ENCODE peak calls at places on chromosomes 5 and 9, in eight cellular contexts. One of them, this sample, is unnamed.

GRCh38 chr9:8539681-8540197 is 740.2 kb upstream of the DMAC1 start:
- DNase-seq in naive thymus-derived CD8-positive, alpha-beta T cell: no peak
- DNase-seq in A172: no peak
- DNase-seq in NCI-H460: no peak
- DNase-seq in fibroblast of lung: no peak
- DNase-seq in NCI-H345: no peak
- DNase-seq in T-helper 9 cell: no peak
- DNase-seq in endothelial cell: no peak
- DNase-seq in this sample: no peak

GRCh38 chr5:34604119-34604675 is 51.9 kb upstream of the RAI14 start:
- DNase-seq in naive thymus-derived CD8-positive, alpha-beta T cell: no peak
- DNase-seq in A172: peak
- DNase-seq in NCI-H460: no peak
- DNase-seq in fibroblast of lung: no peak
- DNase-seq in NCI-H345: no peak
- DNase-seq in T-helper 9 cell: no peak
- DNase-seq in endothelial cell: no peak
- DNase-seq in this sample: no peak

GRCh38 chr5:113092683-113093082 is 116.1 kb downstream of the DCP2 start:
- DNase-seq in naive thymus-derived CD8-positive, alpha-beta T cell: no peak
- DNase-seq in A172: no peak
- DNase-seq in NCI-H460: no peak
- DNase-seq in fibroblast of lung: no peak
- DNase-seq in NCI-H345: no peak
- DNase-seq in T-helper 9 cell: no peak
- DNase-seq in endothelial cell: no peak
- DNase-seq in this sample: peak

GRCh38 chr9:116632990-116633441 is 54.1 kb upstream of the TRIM32 start:
- DNase-seq in naive thymus-derived CD8-positive, alpha-beta T cell: no peak
- DNase-seq in A172: peak
- DNase-seq in NCI-H460: no peak
- DNase-seq in fibroblast of lung: peak
- DNase-seq in NCI-H345: no peak
- DNase-seq in T-helper 9 cell: no peak
- DNase-seq in endothelial cell: no peak
- DNase-seq in this sample: peak

GRCh38 chr5:78778538-78778937 is 130.0 kb upstream of the LHFPL2 start:
- DNase-seq in naive thymus-derived CD8-positive, alpha-beta T cell: no peak
- DNase-seq in A172: peak
- DNase-seq in NCI-H460: no peak
- DNase-seq in fibroblast of lung: peak
- DNase-seq in NCI-H345: no peak
- DNase-seq in T-helper 9 cell: no peak
- DNase-seq in endothelial cell: no peak
- DNase-seq in this sample: peak

GRCh38 chr5:61516946-61517345 is 184.9 kb downstream of the ZSWIM6 start:
- DNase-seq in naive thymus-derived CD8-positive, alpha-beta T cell: no peak
- DNase-seq in A172: no peak
- DNase-seq in NCI-H460: no peak
- DNase-seq in fibroblast of lung: no peak
- DNase-seq in NCI-H345: no peak
- DNase-seq in T-helper 9 cell: no peak
- DNase-seq in endothelial cell: no peak
- DNase-seq in this sample: no peak

GRCh38 chr5:143106175-143106574 is 297.3 kb downstream of the NR3C1 start:
- DNase-seq in naive thymus-derived CD8-positive, alpha-beta T cell: no peak
- DNase-seq in A172: peak
- DNase-seq in NCI-H460: peak
- DNase-seq in fibroblast of lung: peak
- DNase-seq in NCI-H345: peak
- DNase-seq in T-helper 9 cell: no peak
- DNase-seq in endothelial cell: peak
- DNase-seq in this sample: peak

GRCh38 chr9:96885424-96885823 is 31.1 kb upstream of the ZNF782 start:
- DNase-seq in naive thymus-derived CD8-positive, alpha-beta T cell: no peak
- DNase-seq in A172: no peak
- DNase-seq in NCI-H460: no peak
- DNase-seq in fibroblast of lung: no peak
- DNase-seq in NCI-H345: no peak
- DNase-seq in T-helper 9 cell: no peak
- DNase-seq in endothelial cell: no peak
- DNase-seq in this sample: no peak

GRCh38 chr5:169099801-169100734 is 200.9 kb downstream of the SLIT3 start:
- DNase-seq in naive thymus-derived CD8-positive, alpha-beta T cell: no peak
- DNase-seq in A172: peak
- DNase-seq in NCI-H460: no peak
- DNase-seq in fibroblast of lung: no peak
- DNase-seq in NCI-H345: no peak
- DNase-seq in T-helper 9 cell: no peak
- DNase-seq in endothelial cell: no peak
- DNase-seq in this sample: peak

GRCh38 chr5:6604946-6605345 is 27.9 kb downstream of the NSUN2 start:
- DNase-seq in naive thymus-derived CD8-positive, alpha-beta T cell: no peak
- DNase-seq in A172: no peak
- DNase-seq in NCI-H460: no peak
- DNase-seq in fibroblast of lung: no peak
- DNase-seq in NCI-H345: no peak
- DNase-seq in T-helper 9 cell: no peak
- DNase-seq in endothelial cell: no peak
- DNase-seq in this sample: no peak

GRCh38 chr5:136058031-136058971 is 29.5 kb downstream of the TGFBI start:
- DNase-seq in naive thymus-derived CD8-positive, alpha-beta T cell: no peak
- DNase-seq in A172: peak
- DNase-seq in NCI-H460: peak
- DNase-seq in fibroblast of lung: peak
- DNase-seq in NCI-H345: peak
- DNase-seq in T-helper 9 cell: no peak
- DNase-seq in endothelial cell: peak
- DNase-seq in this sample: peak

GRCh38 chr5:151264113-151264512 is 11.1 kb downstream of the GM2A start:
- DNase-seq in naive thymus-derived CD8-positive, alpha-beta T cell: no peak
- DNase-seq in A172: peak
- DNase-seq in NCI-H460: no peak
- DNase-seq in fibroblast of lung: peak
- DNase-seq in NCI-H345: no peak
- DNase-seq in T-helper 9 cell: no peak
- DNase-seq in endothelial cell: no peak
- DNase-seq in this sample: peak

GRCh38 chr9:113734826-113735225 is 141.3 kb upstream of the ZNF618 start:
- DNase-seq in naive thymus-derived CD8-positive, alpha-beta T cell: no peak
- DNase-seq in A172: no peak
- DNase-seq in NCI-H460: no peak
- DNase-seq in fibroblast of lung: no peak
- DNase-seq in NCI-H345: no peak
- DNase-seq in T-helper 9 cell: no peak
- DNase-seq in endothelial cell: no peak
- DNase-seq in this sample: no peak

GRCh38 chr5:140202610-140203009 is 27.6 kb downstream of the CYSTM1 start:
- DNase-seq in naive thymus-derived CD8-positive, alpha-beta T cell: no peak
- DNase-seq in A172: no peak
- DNase-seq in NCI-H460: no peak
- DNase-seq in fibroblast of lung: no peak
- DNase-seq in NCI-H345: no peak
- DNase-seq in T-helper 9 cell: no peak
- DNase-seq in endothelial cell: no peak
- DNase-seq in this sample: no peak

GRCh38 chr5:6506631-6507030 is 58.0 kb downstream of the UBE2QL1 start:
- DNase-seq in naive thymus-derived CD8-positive, alpha-beta T cell: no peak
- DNase-seq in A172: no peak
- DNase-seq in NCI-H460: no peak
- DNase-seq in fibroblast of lung: no peak
- DNase-seq in NCI-H345: no peak
- DNase-seq in T-helper 9 cell: no peak
- DNase-seq in endothelial cell: no peak
- DNase-seq in this sample: no peak

GRCh38 chr9:70411930-70412677 is 2.4 kb downstream of the KLF9 start:
- DNase-seq in naive thymus-derived CD8-positive, alpha-beta T cell: peak
- DNase-seq in A172: peak
- DNase-seq in NCI-H460: no peak
- DNase-seq in fibroblast of lung: peak
- DNase-seq in NCI-H345: no peak
- DNase-seq in T-helper 9 cell: peak
- DNase-seq in endothelial cell: no peak
- DNase-seq in this sample: peak

GRCh38 chr9:20492772-20493171 is 129.5 kb downstream of the MLLT3 start:
- DNase-seq in naive thymus-derived CD8-positive, alpha-beta T cell: no peak
- DNase-seq in A172: no peak
- DNase-seq in NCI-H460: no peak
- DNase-seq in fibroblast of lung: no peak
- DNase-seq in NCI-H345: no peak
- DNase-seq in T-helper 9 cell: no peak
- DNase-seq in endothelial cell: no peak
- DNase-seq in this sample: no peak

GRCh38 chr9:93649610-93650261 is 73.4 kb downstream of the PHF2 start:
- DNase-seq in naive thymus-derived CD8-positive, alpha-beta T cell: peak
- DNase-seq in A172: no peak
- DNase-seq in NCI-H460: no peak
- DNase-seq in fibroblast of lung: no peak
- DNase-seq in NCI-H345: no peak
- DNase-seq in T-helper 9 cell: no peak
- DNase-seq in endothelial cell: no peak
- DNase-seq in this sample: no peak

GRCh38 chr5:24606974-24607373 is 37.8 kb downstream of the CDH10 start:
- DNase-seq in naive thymus-derived CD8-positive, alpha-beta T cell: no peak
- DNase-seq in A172: no peak
- DNase-seq in NCI-H460: no peak
- DNase-seq in fibroblast of lung: no peak
- DNase-seq in NCI-H345: no peak
- DNase-seq in T-helper 9 cell: no peak
- DNase-seq in endothelial cell: no peak
- DNase-seq in this sample: no peak

GRCh38 chr9:128249914-128250838 is 25.6 kb downstream of the GOLGA2 start:
- DNase-seq in naive thymus-derived CD8-positive, alpha-beta T cell: peak
- DNase-seq in A172: peak
- DNase-seq in NCI-H460: peak
- DNase-seq in fibroblast of lung: peak
- DNase-seq in NCI-H345: peak
- DNase-seq in T-helper 9 cell: peak
- DNase-seq in endothelial cell: peak
- DNase-seq in this sample: peak

GRCh38 chr5:82885657-82886389 is 191.4 kb downstream of the TMEM167A start:
- DNase-seq in naive thymus-derived CD8-positive, alpha-beta T cell: no peak
- DNase-seq in A172: peak
- DNase-seq in NCI-H460: no peak
- DNase-seq in fibroblast of lung: peak
- DNase-seq in NCI-H345: no peak
- DNase-seq in T-helper 9 cell: no peak
- DNase-seq in endothelial cell: no peak
- DNase-seq in this sample: peak

GRCh38 chr9:81534138-81534865 is 155.0 kb downstream of the TLE1 start:
- DNase-seq in naive thymus-derived CD8-positive, alpha-beta T cell: no peak
- DNase-seq in A172: peak
- DNase-seq in NCI-H460: no peak
- DNase-seq in fibroblast of lung: no peak
- DNase-seq in NCI-H345: peak
- DNase-seq in T-helper 9 cell: no peak
- DNase-seq in endothelial cell: no peak
- DNase-seq in this sample: no peak

GRCh38 chr5:74490814-74491213 is 149.7 kb downstream of the ENC1 start:
- DNase-seq in naive thymus-derived CD8-positive, alpha-beta T cell: no peak
- DNase-seq in A172: no peak
- DNase-seq in NCI-H460: no peak
- DNase-seq in fibroblast of lung: no peak
- DNase-seq in NCI-H345: no peak
- DNase-seq in T-helper 9 cell: no peak
- DNase-seq in endothelial cell: no peak
- DNase-seq in this sample: no peak

GRCh38 chr9:110033869-110034268 is 174.1 kb downstream of the C9orf152 start:
- DNase-seq in naive thymus-derived CD8-positive, alpha-beta T cell: no peak
- DNase-seq in A172: peak
- DNase-seq in NCI-H460: no peak
- DNase-seq in fibroblast of lung: no peak
- DNase-seq in NCI-H345: no peak
- DNase-seq in T-helper 9 cell: no peak
- DNase-seq in endothelial cell: no peak
- DNase-seq in this sample: peak

GRCh38 chr5:3197237-3197636 is 398.4 kb upstream of the IRX1 start:
- DNase-seq in naive thymus-derived CD8-positive, alpha-beta T cell: no peak
- DNase-seq in A172: no peak
- DNase-seq in NCI-H460: no peak
- DNase-seq in fibroblast of lung: no peak
- DNase-seq in NCI-H345: no peak
- DNase-seq in T-helper 9 cell: no peak
- DNase-seq in endothelial cell: no peak
- DNase-seq in this sample: no peak

GRCh38 chr5:8729437-8729836 is 816.4 kb downstream of the SEMA5A start:
- DNase-seq in naive thymus-derived CD8-positive, alpha-beta T cell: no peak
- DNase-seq in A172: no peak
- DNase-seq in NCI-H460: no peak
- DNase-seq in fibroblast of lung: peak
- DNase-seq in NCI-H345: no peak
- DNase-seq in T-helper 9 cell: no peak
- DNase-seq in endothelial cell: no peak
- DNase-seq in this sample: peak

GRCh38 chr9:91884746-91885687 is 65.0 kb downstream of the ROR2 start:
- DNase-seq in naive thymus-derived CD8-positive, alpha-beta T cell: no peak
- DNase-seq in A172: no peak
- DNase-seq in NCI-H460: no peak
- DNase-seq in fibroblast of lung: peak
- DNase-seq in NCI-H345: no peak
- DNase-seq in T-helper 9 cell: no peak
- DNase-seq in endothelial cell: no peak
- DNase-seq in this sample: peak

GRCh38 chr9:126293522-126293889 is 33.1 kb upstream of the MVB12B start:
- DNase-seq in naive thymus-derived CD8-positive, alpha-beta T cell: no peak
- DNase-seq in A172: no peak
- DNase-seq in NCI-H460: no peak
- DNase-seq in fibroblast of lung: no peak
- DNase-seq in NCI-H345: no peak
- DNase-seq in T-helper 9 cell: no peak
- DNase-seq in endothelial cell: peak
- DNase-seq in this sample: no peak

GRCh38 chr5:36606437-36607113 is at the start of gene SLC1A3:
- DNase-seq in naive thymus-derived CD8-positive, alpha-beta T cell: no peak
- DNase-seq in A172: peak
- DNase-seq in NCI-H460: peak
- DNase-seq in fibroblast of lung: peak
- DNase-seq in NCI-H345: no peak
- DNase-seq in T-helper 9 cell: no peak
- DNase-seq in endothelial cell: peak
- DNase-seq in this sample: peak

GRCh38 chr9:19517202-19517942 is 108.6 kb downstream of the ACER2 start:
- DNase-seq in naive thymus-derived CD8-positive, alpha-beta T cell: no peak
- DNase-seq in A172: no peak
- DNase-seq in NCI-H460: no peak
- DNase-seq in fibroblast of lung: no peak
- DNase-seq in NCI-H345: no peak
- DNase-seq in T-helper 9 cell: no peak
- DNase-seq in endothelial cell: peak
- DNase-seq in this sample: no peak